ENCODE peak calls at places on chromosomes 3 and 15, in four cellular contexts. One of them, this sample, is unnamed.
A peak's percentile ranks its signal among the peaks of the same experiment; 100 is the strongest.

GRCh38 chr3:101072299-101072698 is 79.1 kb upstream of the ABI3BP start:
- DNase-seq in HepG2: no peak
- DNase-seq in H1: no peak
- DNase-seq in GM12878: no peak
- DNase-seq in this sample: no peak

GRCh38 chr3:164806188-164806587 is 272.1 kb downstream of the SI start:
- DNase-seq in HepG2: no peak
- DNase-seq in H1: no peak
- DNase-seq in GM12878: no peak
- DNase-seq in this sample: no peak

GRCh38 chr15:42876224-42876623 is 44.4 kb downstream of the TTBK2 start:
- DNase-seq in HepG2: no peak
- DNase-seq in H1: no peak
- DNase-seq in GM12878: no peak
- DNase-seq in this sample: no peak

GRCh38 chr3:9781978-9782575 is 10.2 kb downstream of the TADA3 start:
- DNase-seq in HepG2: no peak
- DNase-seq in H1: no peak
- DNase-seq in GM12878: no peak
- DNase-seq in this sample: no peak

GRCh38 chr15:66751579-66751978 is 49.5 kb downstream of the SMAD6 start:
- DNase-seq in HepG2: peak; percentile 60
- DNase-seq in H1: no peak
- DNase-seq in GM12878: no peak
- DNase-seq in this sample: no peak

GRCh38 chr15:79408041-79408440 is 24.1 kb upstream of the MINAR1 start:
- DNase-seq in HepG2: no peak
- DNase-seq in H1: no peak
- DNase-seq in GM12878: no peak
- DNase-seq in this sample: no peak

GRCh38 chr3:152272771-152273242 is 4.1 kb downstream of the MBNL1 start:
- DNase-seq in HepG2: no peak
- DNase-seq in H1: no peak
- DNase-seq in GM12878: no peak
- DNase-seq in this sample: no peak

GRCh38 chr3:66555214-66555844 is 54.5 kb upstream of the LRIG1 start:
- DNase-seq in HepG2: no peak
- DNase-seq in H1: no peak
- DNase-seq in GM12878: no peak
- DNase-seq in this sample: no peak

GRCh38 chr3:185983495-185984141 is 45.8 kb upstream of the TRA2B start:
- DNase-seq in HepG2: peak; percentile 65
- DNase-seq in H1: peak; percentile 90
- DNase-seq in GM12878: no peak
- DNase-seq in this sample: peak; percentile 80

GRCh38 chr3:5021571-5022092 is 42.4 kb downstream of the BHLHE40 start:
- DNase-seq in HepG2: peak; percentile 25
- DNase-seq in H1: no peak
- DNase-seq in GM12878: no peak
- DNase-seq in this sample: no peak

GRCh38 chr3:481680-482079 is 285.1 kb downstream of the CHL1 start:
- DNase-seq in HepG2: no peak
- DNase-seq in H1: no peak
- DNase-seq in GM12878: no peak
- DNase-seq in this sample: no peak

GRCh38 chr3:122890077-122890484 is 95.2 kb downstream of the SLC49A4 start:
- DNase-seq in HepG2: no peak
- DNase-seq in H1: peak; percentile 61
- DNase-seq in GM12878: peak; percentile 19
- DNase-seq in this sample: peak; percentile 56

GRCh38 chr3:7950890-7951289 is 550.7 kb upstream of the LMCD1 start:
- DNase-seq in HepG2: no peak
- DNase-seq in H1: no peak
- DNase-seq in GM12878: no peak
- DNase-seq in this sample: no peak

GRCh38 chr3:160540546-160540945 is 24.8 kb downstream of the KPNA4 start:
- DNase-seq in HepG2: no peak
- DNase-seq in H1: no peak
- DNase-seq in GM12878: no peak
- DNase-seq in this sample: no peak

GRCh38 chr3:188362405-188362831 is 208.5 kb downstream of the LPP start:
- DNase-seq in HepG2: peak; percentile 73
- DNase-seq in H1: no peak
- DNase-seq in GM12878: no peak
- DNase-seq in this sample: no peak

GRCh38 chr15:38702178-38702912 is 137.7 kb upstream of the RASGRP1 start:
- DNase-seq in HepG2: peak; percentile 44
- DNase-seq in H1: no peak
- DNase-seq in GM12878: no peak
- DNase-seq in this sample: no peak

GRCh38 chr3:133881987-133882825 is 13.5 kb downstream of the RAB6B start:
- DNase-seq in HepG2: no peak
- DNase-seq in H1: peak; percentile 19
- DNase-seq in GM12878: no peak
- DNase-seq in this sample: no peak

GRCh38 chr3:124132813-124133212 is 140.9 kb upstream of the ROPN1 start:
- DNase-seq in HepG2: no peak
- DNase-seq in H1: no peak
- DNase-seq in GM12878: no peak
- DNase-seq in this sample: no peak

GRCh38 chr15:60154764-60155163 is 150.7 kb downstream of the FOXB1 start:
- DNase-seq in HepG2: no peak
- DNase-seq in H1: no peak
- DNase-seq in GM12878: no peak
- DNase-seq in this sample: no peak

GRCh38 chr3:125054436-125055164 is 1.2 kb downstream of the HEG1 start:
- DNase-seq in HepG2: peak; percentile 85
- DNase-seq in H1: no peak
- DNase-seq in GM12878: peak; percentile 62
- DNase-seq in this sample: no peak

GRCh38 chr3:105537371-105538075 is 170.8 kb downstream of the ALCAM start:
- DNase-seq in HepG2: no peak
- DNase-seq in H1: no peak
- DNase-seq in GM12878: no peak
- DNase-seq in this sample: no peak

GRCh38 chr15:78216276-78217229 is 17.8 kb downstream of the ACSBG1 start:
- DNase-seq in HepG2: no peak
- DNase-seq in H1: no peak
- DNase-seq in GM12878: no peak
- DNase-seq in this sample: no peak

GRCh38 chr15:31327674-31328424 is 1.2 kb downstream of the KLF13 start:
- DNase-seq in HepG2: peak; percentile 21
- DNase-seq in H1: peak; percentile 70
- DNase-seq in GM12878: no peak
- DNase-seq in this sample: no peak

GRCh38 chr15:77665530-77666295 is 33.0 kb upstream of the LINGO1 start:
- DNase-seq in HepG2: no peak
- DNase-seq in H1: no peak
- DNase-seq in GM12878: no peak
- DNase-seq in this sample: no peak

GRCh38 chr3:48655586-48655985 is 7.1 kb downstream of the CELSR3 start:
- DNase-seq in HepG2: no peak
- DNase-seq in H1: no peak
- DNase-seq in GM12878: no peak
- DNase-seq in this sample: no peak

GRCh38 chr3:123755085-123755484 is 129.0 kb downstream of the MYLK start:
- DNase-seq in HepG2: peak; percentile 98
- DNase-seq in H1: peak; percentile 31
- DNase-seq in GM12878: no peak
- DNase-seq in this sample: no peak

GRCh38 chr3:146581877-146582508 is 23.2 kb downstream of the PLSCR5 start:
- DNase-seq in HepG2: peak; percentile 45
- DNase-seq in H1: no peak
- DNase-seq in GM12878: no peak
- DNase-seq in this sample: no peak

GRCh38 chr3:171770689-171771620 is 39.3 kb downstream of the PLD1 start:
- DNase-seq in HepG2: peak; percentile 68
- DNase-seq in H1: no peak
- DNase-seq in GM12878: peak; percentile 48
- DNase-seq in this sample: peak; percentile 33

GRCh38 chr3:7854721-7855120 is 646.9 kb upstream of the LMCD1 start:
- DNase-seq in HepG2: no peak
- DNase-seq in H1: no peak
- DNase-seq in GM12878: no peak
- DNase-seq in this sample: no peak

GRCh38 chr3:31091748-31092147 is 197.3 kb upstream of the GADL1 start:
- DNase-seq in HepG2: no peak
- DNase-seq in H1: no peak
- DNase-seq in GM12878: no peak
- DNase-seq in this sample: no peak

GRCh38 chr3:188861847-188862740 is 309.7 kb upstream of the TPRG1 start:
- DNase-seq in HepG2: no peak
- DNase-seq in H1: no peak
- DNase-seq in GM12878: no peak
- DNase-seq in this sample: no peak

GRCh38 chr3:52202384-52203077 is 4.6 kb downstream of the ALAS1 start:
- DNase-seq in HepG2: no peak
- DNase-seq in H1: no peak
- DNase-seq in GM12878: no peak
- DNase-seq in this sample: no peak

GRCh38 chr3:27796365-27796875 is 74.3 kb upstream of the EOMES start:
- DNase-seq in HepG2: no peak
- DNase-seq in H1: no peak
- DNase-seq in GM12878: no peak
- DNase-seq in this sample: no peak

GRCh38 chr3:126130081-126130855 is 46.3 kb upstream of the SLC41A3 start:
- DNase-seq in HepG2: no peak
- DNase-seq in H1: peak; percentile 38
- DNase-seq in GM12878: no peak
- DNase-seq in this sample: no peak

GRCh38 chr3:126132751-126133511 is 47.5 kb downstream of the ALDH1L1 start:
- DNase-seq in HepG2: no peak
- DNase-seq in H1: peak; percentile 60
- DNase-seq in GM12878: no peak
- DNase-seq in this sample: peak; percentile 62

GRCh38 chr3:126131881-126132750 is 48.2 kb upstream of the SLC41A3 start:
- DNase-seq in HepG2: no peak
- DNase-seq in H1: peak; percentile 38
- DNase-seq in GM12878: no peak
- DNase-seq in this sample: no peak

GRCh38 chr3:126129408-126129891 is 45.5 kb upstream of the SLC41A3 start:
- DNase-seq in HepG2: no peak
- DNase-seq in H1: peak; percentile 39
- DNase-seq in GM12878: no peak
- DNase-seq in this sample: no peak

GRCh38 chr3:126130981-126131750 is 47.2 kb upstream of the SLC41A3 start:
- DNase-seq in HepG2: no peak
- DNase-seq in H1: peak; percentile 8
- DNase-seq in GM12878: no peak
- DNase-seq in this sample: no peak
- TF ChIP-seq YY1 in HepG2: no peak
- TF ChIP-seq YY1 in H1: no peak
- TF ChIP-seq YY1 in GM12878: no peak
- TF ChIP-seq YY1 in this sample: no peak

GRCh38 chr3:115624029-115624645 is 827 bp downstream of the GAP43 start:
- DNase-seq in HepG2: no peak
- DNase-seq in H1: peak; percentile 57
- DNase-seq in GM12878: no peak
- DNase-seq in this sample: no peak
- TF ChIP-seq SUZ12 in HepG2: no peak
- TF ChIP-seq SUZ12 in H1: no peak
- TF ChIP-seq SUZ12 in GM12878: no peak
- TF ChIP-seq SUZ12 in this sample: no peak

GRCh38 chr15:83174891-83175290 is 32.7 kb downstream of the HDGFL3 start:
- DNase-seq in HepG2: no peak
- DNase-seq in H1: no peak
- DNase-seq in GM12878: no peak
- DNase-seq in this sample: no peak
- TF ChIP-seq YY1 in HepG2: no peak
- TF ChIP-seq YY1 in H1: no peak
- TF ChIP-seq YY1 in GM12878: no peak
- TF ChIP-seq YY1 in this sample: no peak

DNA sequence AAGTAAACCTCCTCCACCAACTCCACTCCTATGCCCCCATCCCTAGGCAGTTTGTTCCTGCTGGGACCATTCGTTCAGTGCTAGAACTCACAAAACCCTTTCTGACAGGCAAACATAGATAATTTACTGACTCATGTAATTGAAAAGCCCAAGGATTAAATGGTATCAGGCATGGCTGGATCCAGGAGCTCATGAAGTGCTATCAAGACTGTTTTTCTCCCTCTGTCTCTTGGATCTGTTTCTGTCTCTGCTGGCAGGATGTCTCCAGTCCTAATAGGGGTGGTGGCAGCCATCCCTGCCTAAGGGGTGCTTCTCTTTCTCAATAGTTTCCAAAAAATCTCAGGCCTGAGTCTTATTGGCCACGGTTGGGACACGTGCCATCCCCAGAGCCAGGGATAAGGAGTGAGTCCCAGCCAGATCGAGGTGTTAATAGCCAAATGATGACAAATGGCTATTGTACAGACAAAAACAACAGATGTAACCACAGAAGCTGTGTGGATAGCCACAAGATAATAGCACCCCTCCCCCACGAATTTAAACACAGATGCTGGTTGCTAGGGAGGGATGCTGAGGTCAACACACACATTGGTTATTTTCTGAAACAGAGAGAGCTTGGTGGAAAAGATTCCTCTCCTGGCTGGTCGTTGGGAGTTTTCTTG is 168.6 kb downstream of the SHQ1 start:
- DNase-seq in HepG2: no peak
- DNase-seq in H1: no peak
- DNase-seq in GM12878: no peak
- DNase-seq in this sample: no peak
- TF ChIP-seq SUZ12 in HepG2: no peak
- TF ChIP-seq SUZ12 in H1: no peak
- TF ChIP-seq SUZ12 in GM12878: no peak
- TF ChIP-seq SUZ12 in this sample: no peak

This sample was measured in NT2/D1.